ENCODE peak calls at places on chromosome 19, in six cellular contexts. J, T, Y, A, C and Q are unnamed samples.

GRCh38 chr19:11506101-11506555 is 489 bp upstream of the ZNF653 start:
- DNase-seq in J (no peak), T (no peak), Y (no peak), A (no peak), C (no peak), Q (no peak)

GRCh38 chr19:15631817-15632216 is 8.9 kb upstream of the CYP4F3 start:
- DNase-seq in J (no peak), T (no peak), Y (no peak), A (no peak), C (no peak), Q (no peak)

GRCh38 chr19:45115809-45116615 is 23.0 kb downstream of the PPP1R37 start:
- DNase-seq in J (no peak), T (no peak), Y (no peak), A (no peak), C (no peak), Q (no peak)

GRCh38 chr19:47228168-47228936 is 2.6 kb downstream of the BBC3 start:
- DNase-seq in J (peak), T (peak), Y (peak), A (no peak), C (peak), Q (no peak)

GRCh38 chr19:10230155-10230903 is 802 bp downstream of the S1PR2 start:
- DNase-seq in J (peak), T (peak), Y (peak), A (no peak), C (peak), Q (peak)

GRCh38 chr19:33755314-33756020 is 41.2 kb upstream of the KCTD15 start:
- DNase-seq in J (no peak), T (no peak), Y (no peak), A (no peak), C (no peak), Q (no peak)

GRCh38 chr19:40539070-40539469 is 37.6 kb upstream of the SHKBP1 start:
- DNase-seq in J (no peak), T (no peak), Y (no peak), A (no peak), C (no peak), Q (no peak)

GRCh38 chr19:8069116-8069973 is 16.8 kb downstream of the CCL25 start:
- DNase-seq in J (no peak), T (no peak), Y (no peak), A (no peak), C (no peak), Q (no peak)

GRCh38 chr19:10729406-10729805 is 11.5 kb downstream of the DNM2 start:
- DNase-seq in J (no peak), T (no peak), Y (no peak), A (no peak), C (no peak), Q (no peak)

GRCh38 chr19:4844348-4845179 is 13.1 kb upstream of the TICAM1 start:
- DNase-seq in J (no peak), T (no peak), Y (peak), A (no peak), C (no peak), Q (no peak)
- TF ChIP-seq CTCF in J (no peak), T (no peak), Y (no peak), A (no peak), C (no peak), Q (no peak)

GRCh38 chr19:50147462-50148423 is 15.3 kb downstream of the IZUMO2 start:
- DNase-seq in J (peak), T (peak), Y (peak), A (peak), C (peak), Q (peak)
- TF ChIP-seq CTCF in J (no peak), T (no peak), Y (no peak), A (no peak), C (no peak), Q (peak)

GRCh38 chr19:5891572-5891937 is 12.0 kb downstream of the NDUFA11 start:
- DNase-seq in J (no peak), T (no peak), Y (no peak), A (no peak), C (no peak), Q (no peak)

GRCh38 chr19:5892772-5893275 is 10.8 kb downstream of the NDUFA11 start:
- DNase-seq in J (no peak), T (no peak), Y (no peak), A (no peak), C (no peak), Q (no peak)

GRCh38 chr19:5893296-5893903 is 10.2 kb downstream of the NDUFA11 start:
- DNase-seq in J (no peak), T (no peak), Y (no peak), A (no peak), C (no peak), Q (no peak)

GRCh38 chr19:5893907-5894703 is 9.5 kb downstream of the NDUFA11 start:
- DNase-seq in J (no peak), T (no peak), Y (no peak), A (no peak), C (no peak), Q (no peak)

DNA sequence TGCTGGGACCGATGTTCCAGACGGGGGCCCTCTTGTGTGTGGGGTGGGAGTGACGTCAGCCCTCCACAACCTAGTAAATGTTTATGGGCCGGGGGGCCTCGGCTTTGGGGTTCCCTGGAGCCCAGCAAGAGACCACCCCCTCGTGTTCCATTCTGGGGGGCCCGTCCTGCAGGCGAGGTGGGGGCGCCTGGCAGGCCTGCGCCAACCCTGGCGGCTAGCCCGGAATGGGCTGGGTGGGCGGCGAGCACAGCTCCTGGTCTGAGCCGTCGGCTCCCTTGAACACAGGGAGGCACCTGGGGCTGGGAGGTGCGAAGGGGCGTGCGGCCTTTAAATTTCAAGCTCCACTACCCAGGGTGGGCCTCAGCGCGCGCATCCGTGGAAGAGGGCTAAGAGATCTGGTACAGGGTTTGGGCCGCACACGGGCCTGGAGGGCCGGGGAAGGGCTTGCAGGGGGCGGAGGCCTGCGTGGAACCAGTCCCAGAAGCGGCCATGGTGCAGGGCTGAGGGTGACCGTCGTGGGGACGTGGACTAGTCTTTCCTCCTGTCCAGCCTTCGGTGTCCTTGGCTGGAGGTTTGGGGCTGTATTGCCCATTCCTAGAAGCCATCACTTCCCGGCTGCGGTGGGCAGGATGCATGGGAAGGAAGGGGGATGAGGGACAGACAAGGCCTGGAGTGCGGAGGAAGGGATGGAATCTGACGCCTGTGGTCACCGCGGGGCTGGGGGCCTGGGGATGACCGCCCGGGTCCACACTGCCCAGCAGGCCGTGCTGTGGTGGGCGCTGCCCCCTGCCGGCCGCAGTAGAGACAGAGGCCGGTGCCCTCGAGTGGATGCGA is 11.4 kb downstream of the NDUFA11 start:
- DNase-seq in J (no peak), T (peak), Y (peak), A (no peak), C (peak), Q (no peak)
- TF ChIP-seq CTCF in J (no peak), T (peak), Y (peak), A (peak), C (peak), Q (peak)

GRCh38 chr19:36489139-36489919 is at the start of gene ZNF566:
- DNase-seq in J (peak), T (peak), Y (peak), A (peak), C (peak), Q (peak)
- TF ChIP-seq CTCF in J (no peak), T (no peak), Y (peak), A (no peak), C (no peak), Q (no peak)

GRCh38 chr19:34835952-34836351 is 62.9 kb upstream of the ZNF599 start:
- DNase-seq in J (no peak), T (no peak), Y (no peak), A (no peak), C (no peak), Q (no peak)
- TF ChIP-seq CTCF in J (no peak), T (no peak), Y (no peak), A (no peak), C (no peak), Q (no peak)

GRCh38 chr19:18501832-18502231 is 20.0 kb downstream of the ELL start:
- DNase-seq in J (no peak), T (no peak), Y (no peak), A (no peak), C (peak), Q (no peak)
- TF ChIP-seq CTCF in J (no peak), T (no peak), Y (no peak), A (no peak), C (no peak), Q (no peak)

GRCh38 chr19:56301152-56301551 is 13.5 kb downstream of the ZSCAN5A start:
- DNase-seq in J (no peak), T (no peak), Y (no peak), A (no peak), C (no peak), Q (no peak)
- TF ChIP-seq CTCF in J (no peak), T (no peak), Y (peak), A (no peak), C (no peak), Q (no peak)